ENCODE peak calls at places on chromosomes 13 and 19, in six cellular contexts. One of them, this sample, is unnamed.

GRCh38 chr13:21240586-21240985 is 64.1 kb downstream of the MRPL57 start:
- DNase-seq in tibial artery: no peak
- DNase-seq in K562: no peak
- DNase-seq in neural crest cell: no peak
- DNase-seq in cardiac muscle cell: peak
- DNase-seq in endodermal cell: no peak
- DNase-seq in this sample: no peak

GRCh38 chr19:30338878-30339623 is 33.1 kb upstream of the ZNF536 start:
- DNase-seq in tibial artery: no peak
- DNase-seq in neural crest cell: no peak
- DNase-seq in cardiac muscle cell: no peak
- DNase-seq in K562: no peak
- DNase-seq in endodermal cell: peak
- DNase-seq in this sample: no peak

GRCh38 chr19:6580313-6580712 is 10.6 kb downstream of the CD70 start:
- DNase-seq in cardiac muscle cell: peak
- DNase-seq in K562: no peak
- DNase-seq in endodermal cell: no peak
- DNase-seq in neural crest cell: no peak
- DNase-seq in tibial artery: no peak
- DNase-seq in this sample: no peak

GRCh38 chr13:33519561-33520479 is 234.3 kb upstream of the STARD13 start:
- DNase-seq in endodermal cell: no peak
- DNase-seq in cardiac muscle cell: peak
- DNase-seq in neural crest cell: no peak
- DNase-seq in K562: no peak
- DNase-seq in tibial artery: no peak
- DNase-seq in this sample: no peak

GRCh38 chr13:45337395-45337794 is 3.6 kb downstream of the TPT1 start:
- DNase-seq in cardiac muscle cell: no peak
- DNase-seq in tibial artery: no peak
- DNase-seq in K562: no peak
- DNase-seq in neural crest cell: no peak
- DNase-seq in endodermal cell: no peak
- DNase-seq in this sample: no peak

GRCh38 chr13:100810991-100811390 is 136.4 kb upstream of the TMTC4 start:
- DNase-seq in endodermal cell: no peak
- DNase-seq in tibial artery: no peak
- DNase-seq in K562: no peak
- DNase-seq in cardiac muscle cell: no peak
- DNase-seq in neural crest cell: no peak
- DNase-seq in this sample: no peak

GRCh38 chr13:41858783-41859182 is 102.1 kb downstream of the VWA8 start:
- DNase-seq in tibial artery: no peak
- DNase-seq in cardiac muscle cell: no peak
- DNase-seq in K562: no peak
- DNase-seq in endodermal cell: no peak
- DNase-seq in neural crest cell: no peak
- DNase-seq in this sample: no peak

GRCh38 chr13:60043262-60043661 is 120.5 kb downstream of the DIAPH3 start:
- DNase-seq in cardiac muscle cell: peak
- DNase-seq in K562: no peak
- DNase-seq in neural crest cell: no peak
- DNase-seq in endodermal cell: no peak
- DNase-seq in tibial artery: no peak
- DNase-seq in this sample: no peak

GRCh38 chr13:23984541-23984940 is 87.2 kb upstream of the C1QTNF9B start:
- DNase-seq in K562: no peak
- DNase-seq in neural crest cell: no peak
- DNase-seq in tibial artery: no peak
- DNase-seq in cardiac muscle cell: peak
- DNase-seq in endodermal cell: no peak
- DNase-seq in this sample: no peak

GRCh38 chr13:67193979-67194378 is 36.2 kb downstream of the PCDH9 start:
- DNase-seq in tibial artery: no peak
- DNase-seq in endodermal cell: no peak
- DNase-seq in K562: no peak
- DNase-seq in neural crest cell: no peak
- DNase-seq in cardiac muscle cell: no peak
- DNase-seq in this sample: no peak

GRCh38 chr13:40664100-40665060 is 2.1 kb downstream of the FOXO1 start:
- DNase-seq in cardiac muscle cell: peak
- DNase-seq in endodermal cell: peak
- DNase-seq in K562: peak
- DNase-seq in neural crest cell: peak
- DNase-seq in tibial artery: peak
- DNase-seq in this sample: peak

GRCh38 chr13:32432856-32433255 is 4.9 kb upstream of the N4BP2L1 start:
- DNase-seq in K562: no peak
- DNase-seq in tibial artery: no peak
- DNase-seq in cardiac muscle cell: no peak
- DNase-seq in neural crest cell: no peak
- DNase-seq in endodermal cell: no peak
- DNase-seq in this sample: no peak

GRCh38 chr19:43532571-43532961 is 422 bp upstream of the ZNF575 start:
- DNase-seq in tibial artery: peak
- DNase-seq in endodermal cell: no peak
- DNase-seq in neural crest cell: peak
- DNase-seq in cardiac muscle cell: no peak
- DNase-seq in K562: no peak
- DNase-seq in this sample: peak

GRCh38 chr13:91017669-91018053 is 329.8 kb upstream of the MIR17HG start:
- DNase-seq in tibial artery: no peak
- DNase-seq in cardiac muscle cell: peak
- DNase-seq in endodermal cell: peak
- DNase-seq in K562: no peak
- DNase-seq in neural crest cell: peak
- DNase-seq in this sample: no peak

GRCh38 chr19:29873024-29873800 is 61.4 kb downstream of the CCNE1 start:
- DNase-seq in endodermal cell: peak
- DNase-seq in neural crest cell: peak
- DNase-seq in K562: peak
- DNase-seq in tibial artery: no peak
- DNase-seq in cardiac muscle cell: peak
- DNase-seq in this sample: peak

GRCh38 chr13:31092631-31093030 is 69.1 kb downstream of the HSPH1 start:
- DNase-seq in K562: no peak
- DNase-seq in neural crest cell: no peak
- DNase-seq in cardiac muscle cell: no peak
- DNase-seq in endodermal cell: no peak
- DNase-seq in tibial artery: no peak
- DNase-seq in this sample: no peak

GRCh38 chr13:29587645-29588044 is 7.8 kb downstream of the SLC7A1 start:
- DNase-seq in K562: no peak
- DNase-seq in cardiac muscle cell: no peak
- DNase-seq in endodermal cell: no peak
- DNase-seq in neural crest cell: no peak
- DNase-seq in tibial artery: no peak
- DNase-seq in this sample: no peak

GRCh38 chr19:3129112-3129511 is 6.7 kb upstream of the GNA15 start:
- DNase-seq in tibial artery: no peak
- DNase-seq in endodermal cell: peak
- DNase-seq in neural crest cell: no peak
- DNase-seq in cardiac muscle cell: peak
- DNase-seq in K562: no peak
- DNase-seq in this sample: no peak

GRCh38 chr19:46875234-46875633 is 14.4 kb downstream of the ARHGAP35 start:
- DNase-seq in tibial artery: no peak
- DNase-seq in cardiac muscle cell: no peak
- DNase-seq in K562: no peak
- DNase-seq in endodermal cell: peak
- DNase-seq in neural crest cell: no peak
- DNase-seq in this sample: no peak

GRCh38 chr19:40575326-40575725 is 1.3 kb upstream of the SHKBP1 start:
- DNase-seq in cardiac muscle cell: no peak
- DNase-seq in neural crest cell: no peak
- DNase-seq in tibial artery: no peak
- DNase-seq in endodermal cell: no peak
- DNase-seq in K562: no peak
- DNase-seq in this sample: no peak

GRCh38 chr19:49690073-49690655 is 752 bp upstream of the CPT1C start:
- DNase-seq in K562: no peak
- DNase-seq in tibial artery: no peak
- DNase-seq in cardiac muscle cell: no peak
- DNase-seq in neural crest cell: no peak
- DNase-seq in endodermal cell: no peak
- DNase-seq in this sample: no peak

GRCh38 chr13:30673669-30674521 is 56.2 kb downstream of the USPL1 start:
- DNase-seq in neural crest cell: peak
- DNase-seq in K562: peak
- DNase-seq in cardiac muscle cell: peak
- DNase-seq in tibial artery: peak
- DNase-seq in endodermal cell: peak
- DNase-seq in this sample: peak

GRCh38 chr13:88074794-88075509 is 403.8 kb downstream of the SLITRK5 start:
- DNase-seq in endodermal cell: no peak
- DNase-seq in tibial artery: no peak
- DNase-seq in K562: no peak
- DNase-seq in cardiac muscle cell: peak
- DNase-seq in neural crest cell: no peak
- DNase-seq in this sample: no peak

GRCh38 chr19:51668167-51668566 is 21.5 kb upstream of the SIGLEC14 start:
- DNase-seq in tibial artery: no peak
- DNase-seq in K562: no peak
- DNase-seq in neural crest cell: no peak
- DNase-seq in cardiac muscle cell: no peak
- DNase-seq in endodermal cell: no peak
- DNase-seq in this sample: no peak

GRCh38 chr13:66803759-66804456 is 426.2 kb downstream of the PCDH9 start:
- DNase-seq in K562: no peak
- DNase-seq in neural crest cell: no peak
- DNase-seq in tibial artery: no peak
- DNase-seq in endodermal cell: no peak
- DNase-seq in cardiac muscle cell: no peak
- DNase-seq in this sample: no peak

DNA sequence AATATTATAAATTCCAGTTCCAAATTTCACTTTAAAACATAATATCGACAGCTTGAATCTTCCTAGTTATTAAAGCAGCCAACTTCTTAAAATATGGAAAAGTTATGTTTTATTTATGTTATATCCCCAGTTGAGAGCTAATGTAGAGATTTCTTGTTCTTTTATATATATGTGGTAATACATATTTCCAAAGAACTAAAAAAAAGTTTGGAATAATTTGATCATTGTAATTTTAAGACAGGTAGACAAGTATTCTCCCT is 781 bp upstream of the TBC1D4 start:
- DNase-seq in tibial artery: no peak
- DNase-seq in cardiac muscle cell: no peak
- DNase-seq in endodermal cell: no peak
- DNase-seq in K562: no peak
- DNase-seq in neural crest cell: no peak
- DNase-seq in this sample: no peak
- TF ChIP-seq CTCF in tibial artery: no peak
- TF ChIP-seq CTCF in cardiac muscle cell: no peak
- TF ChIP-seq CTCF in endodermal cell: no peak
- TF ChIP-seq CTCF in K562: no peak
- TF ChIP-seq CTCF in neural crest cell: peak
- TF ChIP-seq CTCF in this sample: no peak

DNA sequence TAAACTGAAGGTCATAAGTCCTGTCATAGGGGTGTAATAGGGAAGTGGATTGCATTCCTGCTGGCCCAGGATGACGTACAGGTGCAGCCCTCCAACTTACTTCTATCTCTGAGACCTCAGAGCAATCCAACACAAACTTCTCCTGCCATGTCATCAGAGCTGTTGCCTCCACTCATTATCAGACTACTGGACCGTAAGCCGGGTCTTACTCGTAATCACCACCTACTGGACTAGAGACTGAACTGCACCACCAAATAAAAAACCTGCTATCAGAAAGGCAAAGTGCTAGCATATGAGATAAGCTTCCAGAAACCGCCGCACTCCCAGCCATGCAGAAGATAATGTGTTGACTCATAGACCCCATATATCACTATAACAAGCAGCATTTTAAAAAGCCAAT is 102.1 kb downstream of the SLITRK1 start:
- DNase-seq in tibial artery: no peak
- DNase-seq in K562: peak
- DNase-seq in neural crest cell: no peak
- DNase-seq in cardiac muscle cell: peak
- DNase-seq in endodermal cell: peak
- DNase-seq in this sample: peak
- TF ChIP-seq CTCF in tibial artery: no peak
- TF ChIP-seq CTCF in K562: peak
- TF ChIP-seq CTCF in neural crest cell: peak
- TF ChIP-seq CTCF in cardiac muscle cell: peak
- TF ChIP-seq CTCF in endodermal cell: peak
- TF ChIP-seq CTCF in this sample: no peak

GRCh38 chr19:9849786-9850185 is 14.7 kb downstream of the PIN1 start:
- DNase-seq in endodermal cell: no peak
- DNase-seq in tibial artery: no peak
- DNase-seq in K562: no peak
- DNase-seq in neural crest cell: no peak
- DNase-seq in cardiac muscle cell: no peak
- DNase-seq in this sample: no peak

GRCh38 chr19:9848761-9849160 is 13.6 kb downstream of the PIN1 start:
- DNase-seq in cardiac muscle cell: no peak
- DNase-seq in endodermal cell: no peak
- DNase-seq in K562: no peak
- DNase-seq in tibial artery: no peak
- DNase-seq in neural crest cell: no peak
- DNase-seq in this sample: no peak

GRCh38 chr19:9848060-9848459 is 12.9 kb downstream of the PIN1 start:
- DNase-seq in K562: no peak
- DNase-seq in tibial artery: no peak
- DNase-seq in endodermal cell: peak
- DNase-seq in cardiac muscle cell: no peak
- DNase-seq in neural crest cell: no peak
- DNase-seq in this sample: peak

GRCh38 chr19:9850235-9850959 is 15.3 kb downstream of the PIN1 start:
- DNase-seq in endodermal cell: no peak
- DNase-seq in K562: no peak
- DNase-seq in neural crest cell: no peak
- DNase-seq in cardiac muscle cell: no peak
- DNase-seq in tibial artery: no peak
- DNase-seq in this sample: no peak

GRCh38 chr19:9847087-9847671 is 12.1 kb downstream of the PIN1 start:
- DNase-seq in cardiac muscle cell: peak
- DNase-seq in endodermal cell: peak
- DNase-seq in tibial artery: peak
- DNase-seq in K562: peak
- DNase-seq in neural crest cell: peak
- DNase-seq in this sample: no peak
- TF ChIP-seq CTCF in cardiac muscle cell: peak
- TF ChIP-seq CTCF in endodermal cell: peak
- TF ChIP-seq CTCF in tibial artery: peak
- TF ChIP-seq CTCF in K562: peak
- TF ChIP-seq CTCF in neural crest cell: peak
- TF ChIP-seq CTCF in this sample: no peak

GRCh38 chr19:17488593-17489391 is 18.5 kb downstream of the SLC27A1 start:
- DNase-seq in neural crest cell: peak
- DNase-seq in endodermal cell: peak
- DNase-seq in tibial artery: peak
- DNase-seq in cardiac muscle cell: peak
- DNase-seq in K562: peak
- DNase-seq in this sample: peak
- TF ChIP-seq CTCF in neural crest cell: peak
- TF ChIP-seq CTCF in endodermal cell: peak
- TF ChIP-seq CTCF in tibial artery: no peak
- TF ChIP-seq CTCF in cardiac muscle cell: no peak
- TF ChIP-seq CTCF in K562: peak
- TF ChIP-seq CTCF in this sample: peak

GRCh38 chr19:45350477-45351058 is 10.0 kb downstream of the KLC3 start:
- DNase-seq in endodermal cell: no peak
- DNase-seq in tibial artery: no peak
- DNase-seq in neural crest cell: no peak
- DNase-seq in K562: no peak
- DNase-seq in cardiac muscle cell: no peak
- DNase-seq in this sample: no peak
- TF ChIP-seq CTCF in endodermal cell: no peak
- TF ChIP-seq CTCF in tibial artery: no peak
- TF ChIP-seq CTCF in neural crest cell: no peak
- TF ChIP-seq CTCF in K562: no peak
- TF ChIP-seq CTCF in cardiac muscle cell: no peak
- TF ChIP-seq CTCF in this sample: no peak